ENCODE peak calls at places on chromosomes 2 and 18, in five cellular contexts. Q is upper lobe of right lung, N is fibroblast of mammary gland, Z is RWPE2, F is fibroblast of villous mesenchyme. K is an unnamed sample.
A peak's percentile ranks its signal among the peaks of the same experiment; 100 is the strongest.

GRCh38 chr2:159010340-159010739 is 41.9 kb downstream of the TANC1 start:
- DNase-seq in Q (no peak), N (peak; percentile 66), Z (no peak), F (peak; percentile 64), K (no peak)

GRCh38 chr2:67340118-67341011 is 56.8 kb upstream of the ETAA1 start:
- DNase-seq in Q (no peak), N (no peak), Z (no peak), F (no peak), K (no peak)

GRCh38 chr2:239599299-239599698 is 198.5 kb upstream of the HDAC4 start:
- DNase-seq in Q (peak; percentile 37), N (no peak), Z (peak; percentile 34), F (no peak), K (no peak)

GRCh38 chr2:131112477-131113027 is 7.4 kb downstream of the PLEKHB2 start:
- DNase-seq in Q (no peak), N (no peak), Z (no peak), F (peak; percentile 37), K (no peak)

GRCh38 chr2:236638707-236639106 is 69.1 kb downstream of the ACKR3 start:
- DNase-seq in Q (peak; percentile 34), N (no peak), Z (no peak), F (no peak), K (peak; percentile 65)

GRCh38 chr2:237786936-237787335 is 11.6 kb upstream of the RBM44 start:
- DNase-seq in Q (no peak), N (no peak), Z (no peak), F (no peak), K (no peak)

GRCh38 chr2:207122914-207123744 is 42.6 kb downstream of the KLF7 start:
- DNase-seq in Q (no peak), N (no peak), Z (no peak), F (no peak), K (no peak)

GRCh38 chr2:203789613-203790012 is 78.0 kb upstream of the CTLA4 start:
- DNase-seq in Q (no peak), N (no peak), Z (no peak), F (no peak), K (no peak)

GRCh38 chr2:47246646-47247045 is 91.5 kb upstream of the STPG4 start:
- DNase-seq in Q (no peak), N (no peak), Z (no peak), F (no peak), K (no peak)

GRCh38 chr2:120398961-120399888 is 53.3 kb downstream of the INHBB start:
- DNase-seq in Q (peak; percentile 56), N (no peak), Z (no peak), F (no peak), K (no peak)

GRCh38 chr18:10515456-10515855 is 10.4 kb upstream of the NAPG start:
- DNase-seq in Q (no peak), N (no peak), Z (no peak), F (no peak), K (no peak)

GRCh38 chr2:128638741-128639477 is 320.2 kb upstream of the HS6ST1 start:
- DNase-seq in Q (no peak), N (no peak), Z (no peak), F (no peak), K (peak; percentile 90)

GRCh38 chr2:37190290-37190689 is 1.8 kb upstream of the SULT6B1 start:
- DNase-seq in Q (no peak), N (no peak), Z (no peak), F (no peak), K (no peak)

GRCh38 chr2:34105015-34105767 is 506.1 kb upstream of the FAM98A start:
- DNase-seq in Q (no peak), N (peak; percentile 85), Z (no peak), F (no peak), K (no peak)

GRCh38 chr2:222693837-222694236 is 22.4 kb downstream of the MOGAT1 start:
- DNase-seq in Q (no peak), N (peak; percentile 51), Z (no peak), F (peak; percentile 36), K (no peak)

GRCh38 chr2:205680067-205680466 is 2.2 kb upstream of the NRP2 start:
- DNase-seq in Q (no peak), N (peak; percentile 91), Z (no peak), F (peak; percentile 87), K (no peak)

GRCh38 chr2:230601510-230601909 is 111.1 kb upstream of the CAB39 start:
- DNase-seq in Q (no peak), N (no peak), Z (no peak), F (no peak), K (no peak)

GRCh38 chr2:163348843-163349395 is 386.9 kb downstream of the FIGN start:
- DNase-seq in Q (no peak), N (peak; percentile 74), Z (no peak), F (peak; percentile 87), K (no peak)

GRCh38 chr2:20615466-20616241 is 35.2 kb downstream of the HS1BP3 start:
- DNase-seq in Q (peak; percentile 53), N (no peak), Z (peak; percentile 16), F (no peak), K (no peak)

GRCh38 chr2:132448771-132449170 is 32.2 kb downstream of the GPR39 start:
- DNase-seq in Q (no peak), N (peak; percentile 56), Z (no peak), F (peak; percentile 61), K (no peak)

GRCh38 chr2:241218131-241219029 is 29.9 kb downstream of the ANO7 start:
- DNase-seq in Q (peak; percentile 77), N (peak; percentile 17), Z (no peak), F (peak; percentile 29), K (no peak)

GRCh38 chr2:231099918-231100317 is 24.9 kb downstream of the HTR2B start:
- DNase-seq in Q (no peak), N (no peak), Z (no peak), F (no peak), K (no peak)

GRCh38 chr2:76330865-76331264 is 620.1 kb upstream of the GCFC2 start:
- DNase-seq in Q (no peak), N (no peak), Z (no peak), F (no peak), K (no peak)

GRCh38 chr2:121429119-121429903 is 101.4 kb upstream of the RNU4ATAC start:
- DNase-seq in Q (no peak), N (peak; percentile 10), Z (no peak), F (peak; percentile 58), K (no peak)

GRCh38 chr2:147482111-147482510 is 362.7 kb upstream of the ACVR2A start:
- DNase-seq in Q (no peak), N (no peak), Z (no peak), F (peak; percentile 5), K (no peak)

GRCh38 chr2:96157649-96158553 is 12.7 kb upstream of the DUSP2 start:
- DNase-seq in Q (peak; percentile 64), N (no peak), Z (peak; percentile 47), F (no peak), K (no peak)

DNA sequence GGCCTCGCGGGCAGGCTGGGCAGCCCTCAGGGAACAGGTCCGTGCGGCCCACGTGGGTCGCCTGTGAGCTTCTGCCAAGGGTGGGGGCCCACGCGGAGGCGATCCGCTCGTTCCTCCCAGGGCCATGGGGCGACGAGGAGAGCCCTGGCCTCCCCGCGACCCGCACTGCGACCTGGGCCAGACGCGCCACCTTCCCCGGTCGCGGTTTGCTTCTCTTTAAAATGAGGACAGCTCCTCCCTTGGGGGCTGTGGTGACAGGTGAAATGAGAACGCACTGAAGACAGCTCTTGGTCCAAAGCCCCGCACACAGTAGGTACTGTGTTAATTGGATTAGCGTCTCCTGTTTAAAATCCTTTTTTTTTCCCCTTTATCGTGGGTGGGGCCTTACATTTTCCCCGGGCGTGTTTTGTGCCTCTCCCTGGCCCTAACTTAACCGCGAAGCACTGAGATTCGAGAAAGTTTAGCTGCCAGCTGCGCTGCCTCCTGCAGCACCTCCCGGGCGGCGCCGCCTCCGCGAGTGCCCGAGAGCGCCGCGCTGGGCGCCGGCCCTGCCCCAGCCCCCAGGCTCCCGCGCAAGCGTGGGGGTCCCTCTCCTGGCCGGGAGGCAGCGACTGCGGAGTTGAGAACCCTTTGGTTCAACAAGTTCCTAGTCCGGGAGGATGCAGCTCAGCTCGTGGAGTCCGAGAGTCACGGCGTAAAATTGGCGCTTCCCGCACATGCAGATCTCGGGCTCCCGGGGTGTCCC is 1.1 kb downstream of the HPCAL1 start:
- DNase-seq in Q (peak; percentile 84), N (peak; percentile 54), Z (no peak), F (peak; percentile 71), K (no peak)
- TF ChIP-seq CTCF in Q (peak; percentile 15), N (no peak), Z (peak; percentile 44), F (peak; percentile 21), K (peak; percentile 43)

GRCh38 chr2:233197022-233197421 is 54.5 kb upstream of the ATG16L1 start:
- DNase-seq in Q (no peak), N (no peak), Z (no peak), F (no peak), K (no peak)

GRCh38 chr2:233198026-233198425 is 53.4 kb upstream of the ATG16L1 start:
- DNase-seq in Q (no peak), N (no peak), Z (no peak), F (no peak), K (no peak)

GRCh38 chr2:233202531-233202944 is 48.9 kb upstream of the ATG16L1 start:
- DNase-seq in Q (no peak), N (no peak), Z (no peak), F (no peak), K (no peak)

GRCh38 chr2:233201271-233202013 is 50.0 kb upstream of the ATG16L1 start:
- DNase-seq in Q (no peak), N (no peak), Z (no peak), F (no peak), K (no peak)

DNA sequence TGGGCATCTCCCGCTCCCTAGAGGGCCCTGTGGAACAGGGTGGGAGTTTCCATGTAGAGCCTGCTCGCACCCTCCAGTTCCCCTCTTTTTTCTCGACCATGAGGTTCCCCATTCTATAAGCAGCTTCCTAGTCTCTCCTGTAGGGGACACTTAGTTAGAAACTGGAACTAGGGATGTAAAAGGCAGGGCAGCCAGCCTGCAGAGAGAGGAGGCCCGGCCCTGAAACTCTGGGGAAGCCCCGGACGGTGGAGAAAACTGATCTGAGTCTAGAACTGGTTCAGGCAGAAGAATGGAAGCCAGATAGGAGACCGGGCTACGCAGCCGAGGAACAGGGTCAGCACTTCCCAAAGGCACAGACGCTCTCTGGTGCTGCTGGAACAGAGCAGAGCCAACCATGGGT is 51.6 kb upstream of the ATG16L1 start:
- DNase-seq in Q (no peak), N (no peak), Z (no peak), F (no peak), K (no peak)
- TF ChIP-seq CTCF in Q (no peak), N (no peak), Z (no peak), F (peak; percentile 5), K (no peak)

GRCh38 chr2:134721596-134721995 is 2.8 kb upstream of the TMEM163 start:
- DNase-seq in Q (no peak), N (no peak), Z (no peak), F (no peak), K (no peak)
- TF ChIP-seq CTCF in Q (no peak), N (no peak), Z (no peak), F (no peak), K (no peak)

GRCh38 chr2:55880416-55881143 is 43.0 kb downstream of the EFEMP1 start:
- DNase-seq in Q (no peak), N (no peak), Z (no peak), F (peak; percentile 53), K (no peak)
- TF ChIP-seq CTCF in Q (no peak), N (no peak), Z (no peak), F (no peak), K (no peak)